ENCODE peak calls at places on chromosome 21, in six cellular contexts. S, B, W, I, V and M are unnamed samples.

GRCh38 chr21:33313183-33313582 is 11.6 kb upstream of the IFNAR1 start:
- DNase-seq in W (no peak), V (no peak), S (no peak), I (no peak), B (no peak), M (no peak)

GRCh38 chr21:43812139-43812821 is 22.9 kb downstream of the RRP1 start:
- DNase-seq in S (no peak), W (no peak), V (peak), B (no peak), I (no peak), M (no peak)

GRCh38 chr21:44391345-44392091 is 38.1 kb downstream of the TRPM2 start:
- DNase-seq in S (no peak), W (no peak), I (no peak), B (no peak), V (no peak), M (no peak)

GRCh38 chr21:31636874-31637273 is 22.6 kb upstream of the SOD1 start:
- DNase-seq in I (no peak), B (no peak), S (no peak), V (no peak), W (no peak), M (no peak)

GRCh38 chr21:25506887-25507286 is 100.4 kb downstream of the MRPL39 start:
- DNase-seq in V (no peak), S (no peak), I (no peak), W (no peak), B (no peak), M (no peak)

GRCh38 chr21:29155118-29155932 is 24.9 kb downstream of the MAP3K7CL start:
- DNase-seq in B (no peak), I (no peak), W (no peak), S (no peak), V (peak), M (no peak)

GRCh38 chr21:45908536-45909237 is 72.9 kb upstream of the COL6A1 start:
- DNase-seq in W (no peak), S (no peak), B (no peak), V (no peak), I (no peak), M (no peak)

GRCh38 chr21:45534591-45535331 is 7.5 kb downstream of the SLC19A1 start:
- DNase-seq in B (no peak), W (peak), I (no peak), S (no peak), V (peak), M (no peak)

GRCh38 chr21:25313891-25314646 is 293.2 kb downstream of the MRPL39 start:
- DNase-seq in W (no peak), B (no peak), S (no peak), I (no peak), V (no peak), M (peak)

GRCh38 chr21:45361033-45361997 is 43.6 kb upstream of the COL18A1 start:
- DNase-seq in I (no peak), S (no peak), V (no peak), W (no peak), B (no peak), M (no peak)

GRCh38 chr21:19268634-19269138 is 865.1 kb upstream of the TMPRSS15 start:
- DNase-seq in B (no peak), I (no peak), S (no peak), W (no peak), V (no peak), M (no peak)

GRCh38 chr21:18251065-18251464 is 6.4 kb downstream of the CHODL start:
- DNase-seq in V (no peak), B (no peak), W (no peak), S (no peak), I (no peak), M (no peak)

GRCh38 chr21:31416465-31416864 is 72.4 kb upstream of the TIAM1 start:
- DNase-seq in I (no peak), S (no peak), V (no peak), B (no peak), W (no peak), M (no peak)

GRCh38 chr21:29904359-29905282 is 35.2 kb downstream of the GRIK1 start:
- DNase-seq in S (no peak), V (no peak), W (no peak), I (no peak), B (no peak), M (peak)

GRCh38 chr21:44423312-44423821 is 31.9 kb upstream of the LRRC3 start:
- DNase-seq in V (no peak), W (no peak), I (no peak), B (no peak), S (no peak), M (no peak)

GRCh38 chr21:45317401-45318145 is 29.9 kb upstream of the POFUT2 start:
- DNase-seq in I (peak), S (no peak), W (peak), V (peak), B (no peak), M (no peak)

GRCh38 chr21:32800056-32800455 is 28.5 kb upstream of the PAXBP1 start:
- DNase-seq in V (no peak), I (no peak), S (no peak), W (no peak), B (no peak), M (no peak)

GRCh38 chr21:28431527-28432200 is 561.0 kb downstream of the LTN1 start:
- DNase-seq in S (no peak), W (no peak), V (no peak), I (no peak), B (no peak), M (no peak)

GRCh38 chr21:45300786-45301520 is 13.3 kb upstream of the POFUT2 start:
- DNase-seq in S (no peak), B (no peak), V (no peak), I (no peak), W (no peak), M (no peak)

GRCh38 chr21:45467221-45467779 is 62.3 kb downstream of the COL18A1 start:
- DNase-seq in W (no peak), B (no peak), I (no peak), V (no peak), S (no peak), M (no peak)

GRCh38 chr21:30337644-30338170 is at the start of gene KRTAP27-1:
- DNase-seq in B (no peak), S (no peak), W (no peak), I (no peak), V (no peak), M (no peak)

GRCh38 chr21:45632897-45633260 is 10.6 kb upstream of the PCBP3 start:
- DNase-seq in S (no peak), V (no peak), B (no peak), I (no peak), W (no peak), M (no peak)

GRCh38 chr21:27425172-27425571 is 458.3 kb upstream of the ADAMTS5 start:
- DNase-seq in B (no peak), S (no peak), V (no peak), W (no peak), I (no peak), M (no peak)

GRCh38 chr21:45533731-45534571 is 8.3 kb downstream of the SLC19A1 start:
- DNase-seq in V (no peak), W (peak), B (no peak), I (no peak), S (no peak), M (no peak)

GRCh38 chr21:27132270-27132669 is 165.4 kb upstream of the ADAMTS5 start:
- DNase-seq in I (no peak), W (no peak), V (no peak), S (no peak), B (no peak), M (no peak)

GRCh38 chr21:32770514-32771133 is 931 bp downstream of the PAXBP1 start:
- DNase-seq in I (no peak), W (no peak), V (peak), B (peak), S (no peak), M (no peak)

GRCh38 chr21:31524140-31524539 is 135.4 kb upstream of the SOD1 start:
- DNase-seq in B (no peak), I (no peak), W (peak), S (no peak), V (no peak), M (no peak)

GRCh38 chr21:46560568-46561447 is 44.1 kb downstream of the S100B start:
- DNase-seq in V (no peak), I (no peak), W (no peak), S (no peak), B (no peak), M (no peak)

GRCh38 chr21:44083631-44084291 is 23.4 kb upstream of the PWP2 start:
- DNase-seq in B (no peak), W (no peak), V (peak), I (no peak), S (no peak), M (no peak)

GRCh38 chr21:31500071-31500470 is 156.0 kb upstream of the TIAM1 start:
- DNase-seq in I (no peak), S (no peak), V (no peak), B (no peak), W (no peak), M (no peak)

GRCh38 chr21:18987515-18988026 is 584.0 kb upstream of the TMPRSS15 start:
- DNase-seq in W (no peak), B (no peak), V (no peak), I (no peak), S (no peak), M (no peak)

GRCh38 chr21:38139380-38140168 is 117.2 kb upstream of the KCNJ15 start:
- DNase-seq in V (no peak), B (no peak), W (no peak), S (no peak), I (no peak), M (no peak)

GRCh38 chr21:44932366-44933181 is 7.3 kb upstream of the SLX9 start:
- DNase-seq in I (no peak), V (no peak), S (no peak), B (peak), W (no peak), M (no peak)

GRCh38 chr21:28539623-28539988 is 453.1 kb downstream of the LTN1 start:
- DNase-seq in I (no peak), V (no peak), B (no peak), S (no peak), W (no peak), M (no peak)

GRCh38 chr21:26909972-26910371 is 56.9 kb downstream of the ADAMTS5 start:
- DNase-seq in W (peak), S (no peak), I (no peak), B (no peak), V (no peak), M (no peak)

GRCh38 chr21:43930074-43930847 is 65.2 kb downstream of the AGPAT3 start:
- DNase-seq in S (no peak), B (no peak), W (no peak), I (no peak), V (no peak), M (no peak)

GRCh38 chr21:37106998-37107397 is 33.9 kb downstream of the TTC3 start:
- DNase-seq in W (no peak), I (no peak), V (no peak), S (no peak), B (no peak), M (no peak)
- TF ChIP-seq POLR2AphosphoS5 in W (no peak), I (no peak), V (no peak), S (no peak), B (no peak), M (no peak)

GRCh38 chr21:21232320-21232719 is 234.1 kb downstream of the NCAM2 start:
- DNase-seq in V (peak), B (no peak), I (no peak), W (no peak), S (no peak), M (peak)

GRCh38 chr21:21238882-21239400 is 240.7 kb downstream of the NCAM2 start:
- DNase-seq in W (no peak), I (no peak), B (no peak), V (no peak), S (no peak), M (peak)

GRCh38 chr21:21236981-21237380 is 238.8 kb downstream of the NCAM2 start:
- DNase-seq in S (no peak), V (no peak), B (no peak), I (no peak), W (no peak), M (no peak)
- H3K9ac ChIP-seq in S (no peak), V (no peak), B (no peak), I (no peak), W (no peak), M (no peak)

GRCh38 chr21:36973986-36974850 is 7.7 kb upstream of the HLCS start:
- DNase-seq in B (peak), W (no peak), I (no peak), S (no peak), V (no peak), M (no peak)

GRCh38 chr21:36974851-36975192 is 8.4 kb upstream of the HLCS start:
- DNase-seq in B (no peak), S (no peak), W (no peak), V (no peak), I (no peak), M (no peak)

GRCh38 chr21:36976228-36976627 is 9.8 kb upstream of the HLCS start:
- DNase-seq in W (no peak), I (no peak), V (no peak), B (no peak), S (no peak), M (no peak)

GRCh38 chr21:36980280-36981048 is 14.0 kb upstream of the HLCS start:
- DNase-seq in B (no peak), I (no peak), W (peak), S (no peak), V (peak), M (no peak)

DNA sequence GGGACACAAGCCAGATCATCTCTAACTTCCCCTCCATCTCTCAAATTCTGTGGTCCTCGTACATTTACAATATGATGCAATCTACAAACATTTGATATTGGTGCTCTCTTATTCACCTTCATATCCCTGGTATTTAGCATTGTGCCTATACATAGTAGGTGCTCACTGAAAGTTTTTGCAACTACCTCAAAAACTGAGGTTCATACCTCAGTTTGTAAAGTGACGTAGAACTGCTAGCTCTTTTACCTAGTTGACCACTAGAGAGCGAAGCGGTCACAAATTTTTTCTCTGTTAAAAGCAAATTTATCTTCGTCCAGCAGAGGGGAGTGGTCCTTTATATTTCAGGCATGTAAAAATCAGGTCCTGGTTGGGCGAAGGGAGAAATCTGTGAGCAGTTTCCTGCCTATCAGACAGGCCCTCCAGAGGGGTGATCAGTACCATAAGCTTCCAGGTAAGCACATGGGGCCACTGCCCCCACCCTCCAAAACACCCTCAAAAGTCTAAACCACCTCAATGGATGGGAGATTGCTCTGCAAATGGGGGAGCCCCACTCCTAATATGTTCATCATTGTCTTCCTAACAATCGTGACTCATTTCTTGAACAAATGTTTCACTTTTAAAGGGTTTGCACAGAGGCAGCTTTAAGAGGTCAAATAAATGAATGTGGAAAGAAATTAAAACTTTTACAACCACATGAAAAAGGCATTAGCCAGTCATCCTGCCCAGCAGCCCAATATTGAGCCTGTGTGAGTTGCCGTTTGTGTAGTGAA is 10.6 kb upstream of the HLCS start:
- DNase-seq in W (peak), S (peak), I (peak), B (peak), V (peak), M (no peak)
- H3K4me3 ChIP-seq in W (no peak), S (peak), I (no peak), B (no peak), V (no peak), M (no peak)

GRCh38 chr21:42716074-42716473 is 62.7 kb downstream of the PDE9A start:
- DNase-seq in V (no peak), I (no peak), W (no peak), S (no peak), B (no peak), M (no peak)
- TF ChIP-seq POLR2AphosphoS5 in V (no peak), I (no peak), W (no peak), S (no peak), B (no peak), M (no peak)

DNA sequence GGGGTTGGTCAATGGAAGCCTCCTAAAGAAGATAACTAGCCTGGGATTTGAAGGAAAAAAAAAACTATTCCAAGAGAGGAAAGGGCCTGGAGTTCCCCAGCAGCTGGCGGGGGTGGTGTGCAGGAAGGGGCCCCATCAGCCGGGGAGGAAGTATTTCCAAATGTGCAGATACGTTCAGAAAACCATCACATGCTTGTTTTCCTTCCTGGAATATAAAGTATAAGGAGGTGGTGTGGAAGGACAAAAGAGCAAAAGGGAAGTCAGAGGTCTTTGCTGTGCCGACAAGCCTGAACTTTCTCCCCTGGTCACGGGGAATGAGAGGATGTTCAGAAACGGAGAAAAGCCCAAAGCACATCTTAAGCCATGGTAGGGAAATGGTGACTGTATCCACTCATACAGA is 72.0 kb upstream of the BACE2 start:
- DNase-seq in B (no peak), S (no peak), V (no peak), W (no peak), I (no peak), M (no peak)
- H3K9ac ChIP-seq in B (no peak), S (no peak), V (no peak), W (no peak), I (no peak), M (no peak)

GRCh38 chr21:34528131-34528561 is 16.1 kb upstream of the KCNE1 start:
- DNase-seq in W (no peak), I (no peak), B (no peak), S (no peak), V (no peak), M (no peak)

GRCh38 chr21:34524671-34525601 is 12.9 kb upstream of the KCNE1 start:
- DNase-seq in B (no peak), I (no peak), V (peak), S (no peak), W (peak), M (no peak)

GRCh38 chr21:34523019-34523418 is 11.0 kb upstream of the KCNE1 start:
- DNase-seq in I (no peak), B (no peak), W (no peak), V (no peak), S (no peak), M (no peak)

GRCh38 chr21:34526618-34527290 is 14.7 kb upstream of the KCNE1 start:
- DNase-seq in W (no peak), I (peak), S (no peak), V (peak), B (no peak), M (peak)

DNA sequence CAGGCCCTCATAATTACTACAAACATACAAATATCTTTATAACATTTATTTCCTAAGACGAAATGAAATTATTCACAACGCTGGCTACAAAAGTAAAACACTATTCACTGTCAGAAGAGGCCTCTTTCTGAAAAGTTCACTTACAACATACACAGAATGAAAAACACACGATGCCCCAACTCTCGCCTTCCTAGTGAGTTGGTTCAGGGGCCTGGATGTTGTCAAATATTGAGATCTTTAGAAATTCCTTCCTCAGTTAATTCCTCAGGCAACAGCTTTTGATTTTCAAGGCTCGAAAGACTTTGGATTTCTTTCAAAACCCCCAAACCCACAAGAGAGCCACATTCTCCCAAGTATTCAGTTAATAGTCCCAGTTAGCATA is 14.2 kb upstream of the KCNE1 start:
- DNase-seq in W (no peak), S (no peak), B (no peak), I (no peak), V (no peak), M (no peak)
- H3K4me3 ChIP-seq in W (no peak), S (peak), B (no peak), I (no peak), V (peak), M (peak)

GRCh38 chr21:14646893-14647292 is 100.8 kb upstream of the SAMSN1 start:
- DNase-seq in V (no peak), S (no peak), W (no peak), B (no peak), I (no peak), M (no peak)
- TF ChIP-seq POLR2AphosphoS5 in V (no peak), S (no peak), W (no peak), B (no peak), I (no peak), M (no peak)